ENCODE peak calls at places on chromosomes 16 and 17, in five cellular contexts. P is suprapubic skin; C is sigmoid colon; F is psoas muscle; R is effector memory CD4-positive, alpha-beta T cell. N is an unnamed sample.

GRCh38 chr16:46862555-46863447 is 21.4 kb upstream of the GPT2 start:
- DNase-seq in P (no peak), C (no peak), F (no peak), R (no peak), N (no peak)

GRCh38 chr16:79839450-79839849 is 238.9 kb upstream of the MAF start:
- DNase-seq in P (no peak), C (no peak), F (no peak), R (no peak), N (no peak)

GRCh38 chr16:57526498-57526897 is 9.9 kb downstream of the CCDC102A start:
- DNase-seq in P (no peak), C (no peak), F (no peak), R (no peak), N (no peak)

GRCh38 chr17:61454095-61454931 is 2.1 kb downstream of the TBX4 start:
- DNase-seq in P (peak), C (peak), F (no peak), R (no peak), N (no peak)

GRCh38 chr17:64006361-64007088 is 8.4 kb downstream of the PRR29 start:
- DNase-seq in P (peak), C (peak), F (peak), R (no peak), N (no peak)

GRCh38 chr17:32264140-32264799 is 1.4 kb upstream of the RHBDL3 start:
- DNase-seq in P (no peak), C (no peak), F (no peak), R (no peak), N (no peak)

GRCh38 chr17:22278302-22279275 is 586.3 kb downstream of the KCNJ18 start:
- DNase-seq in P (peak), C (peak), F (no peak), R (no peak), N (no peak)

GRCh38 chr16:19830902-19831555 is 53.6 kb downstream of the GPRC5B start:
- DNase-seq in P (no peak), C (no peak), F (no peak), R (no peak), N (no peak)

GRCh38 chr17:8018436-8018835 is 16.0 kb downstream of the GUCY2D start:
- DNase-seq in P (no peak), C (no peak), F (no peak), R (no peak), N (no peak)

GRCh38 chr17:7720125-7720524 is 2.6 kb downstream of the DNAH2 start:
- DNase-seq in P (no peak), C (no peak), F (no peak), R (no peak), N (no peak)

GRCh38 chr16:89423709-89424260 is 66.6 kb downstream of the ANKRD11 start:
- DNase-seq in P (no peak), C (no peak), F (no peak), R (no peak), N (no peak)

GRCh38 chr17:78808106-78808635 is 26.1 kb upstream of the CYTH1 start:
- DNase-seq in P (no peak), C (no peak), F (no peak), R (no peak), N (no peak)

GRCh38 chr17:78804777-78805176 is 22.7 kb upstream of the CYTH1 start:
- DNase-seq in P (no peak), C (no peak), F (no peak), R (no peak), N (no peak)

GRCh38 chr17:78803161-78803845 is 21.2 kb upstream of the CYTH1 start:
- DNase-seq in P (no peak), C (no peak), F (no peak), R (no peak), N (no peak)

GRCh38 chr17:78805301-78805700 is 23.2 kb upstream of the CYTH1 start:
- DNase-seq in P (no peak), C (no peak), F (no peak), R (peak), N (no peak)

DNA sequence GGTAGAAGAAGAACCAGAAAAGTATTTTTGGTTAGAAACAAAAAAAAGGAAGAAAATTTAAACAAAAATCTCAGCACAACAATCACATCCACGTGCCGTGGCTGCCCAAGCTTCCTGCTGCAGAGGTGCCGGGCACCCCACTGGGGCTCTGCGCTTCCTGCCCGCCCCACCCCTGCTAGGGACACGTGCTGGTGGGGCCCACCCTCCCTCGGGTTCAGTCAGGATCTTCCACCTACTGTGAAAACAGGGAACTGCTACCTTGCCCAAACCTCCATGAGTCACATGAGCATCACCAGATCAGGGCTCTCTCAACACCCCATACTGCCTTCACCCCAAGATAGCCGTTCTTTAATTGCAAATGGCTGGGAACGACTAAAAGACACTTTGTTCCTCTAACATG is 24.4 kb upstream of the CYTH1 start:
- DNase-seq in P (no peak), C (no peak), F (no peak), R (no peak), N (no peak)
- H3K4me3 ChIP-seq in P (no peak), C (no peak), F (no peak), R (no peak), N (no peak)

GRCh38 chr17:68435876-68436842 is 21.1 kb downstream of the WIPI1 start:
- DNase-seq in P (peak), C (peak), F (peak), R (peak), N (peak)
- H3K4me3 ChIP-seq in P (no peak), C (no peak), F (peak), R (no peak), N (peak)

GRCh38 chr16:12677472-12677871 is 126.2 kb downstream of the CPPED1 start:
- DNase-seq in P (no peak), C (no peak), F (no peak), R (no peak), N (peak)
- H3K4me3 ChIP-seq in P (no peak), C (no peak), F (no peak), R (no peak), N (no peak)

DNA sequence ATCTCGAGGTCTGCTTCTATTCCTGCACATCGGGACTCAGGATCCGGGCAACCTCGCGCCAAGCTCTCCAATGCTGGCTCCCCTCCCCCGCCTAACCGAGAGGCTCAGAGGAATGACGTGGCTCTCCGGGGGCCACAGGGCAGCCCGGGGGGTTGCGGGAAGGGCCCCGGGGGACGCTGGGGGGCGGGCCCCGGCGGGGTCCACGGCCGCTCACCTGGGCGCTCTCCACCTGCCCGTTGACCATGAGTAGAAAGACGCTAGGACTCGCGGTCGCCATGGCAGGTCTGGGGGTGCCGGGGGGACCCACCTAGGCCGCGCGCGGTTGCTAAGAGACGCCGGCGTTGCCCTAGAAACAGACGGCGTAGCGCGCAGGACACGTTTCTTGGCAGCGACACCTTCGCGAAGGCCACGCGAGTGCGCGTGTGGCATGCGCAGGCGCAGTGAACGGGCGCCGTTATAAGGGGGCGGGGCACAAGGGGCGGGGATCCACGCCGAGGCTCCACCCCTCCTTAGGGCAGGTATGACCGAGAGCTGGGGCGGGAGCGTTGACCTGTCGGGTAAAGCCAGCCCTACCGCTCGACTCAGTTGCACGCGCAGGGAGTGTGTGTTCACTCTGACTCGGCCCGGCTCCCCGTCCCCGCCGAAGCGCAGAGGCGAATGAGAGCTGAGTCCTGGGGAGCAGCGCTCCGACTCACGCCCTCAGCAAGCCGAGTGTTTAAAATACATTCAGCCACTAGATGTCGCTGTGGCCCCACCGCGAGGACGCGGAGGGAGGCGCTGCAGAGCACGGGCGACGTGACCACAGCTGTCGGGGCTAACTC is at the start of gene B9D1:
- DNase-seq in P (peak), C (peak), F (peak), R (peak), N (peak)
- H3K4me3 ChIP-seq in P (peak), C (peak), F (peak), R (peak), N (peak)

DNA sequence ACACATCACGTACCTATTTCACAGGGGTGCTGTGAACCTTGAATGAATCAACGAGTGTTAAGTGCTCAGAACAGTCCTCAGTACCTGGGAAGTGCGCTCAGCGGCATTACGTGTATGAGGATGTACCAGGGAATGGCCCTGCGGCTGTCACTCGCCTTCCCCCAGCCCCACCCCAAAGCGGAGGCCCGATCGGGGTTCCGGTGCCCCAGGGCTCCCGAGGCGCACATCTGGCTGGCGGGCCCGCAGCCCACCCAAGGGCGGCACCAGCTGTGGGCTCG is 17.6 kb downstream of the ZNF423 start:
- DNase-seq in P (no peak), C (no peak), F (no peak), R (no peak), N (no peak)
- H3K4me3 ChIP-seq in P (peak), C (peak), F (peak), R (no peak), N (no peak)

GRCh38 chr17:76381633-76382304 is 2.6 kb upstream of the SPHK1 start:
- DNase-seq in P (no peak), C (no peak), F (no peak), R (no peak), N (no peak)
- H3K4me3 ChIP-seq in P (peak), C (no peak), F (no peak), R (no peak), N (no peak)

GRCh38 chr16:73040735-73041402 is 7.1 kb downstream of the ZFHX3 start:
- DNase-seq in P (no peak), C (peak), F (no peak), R (no peak), N (no peak)

GRCh38 chr16:73037845-73038570 is 9.9 kb downstream of the ZFHX3 start:
- DNase-seq in P (no peak), C (peak), F (no peak), R (no peak), N (no peak)

GRCh38 chr16:73042807-73043206 is 5.1 kb downstream of the ZFHX3 start:
- DNase-seq in P (no peak), C (no peak), F (no peak), R (no peak), N (no peak)

GRCh38 chr16:73041644-73042043 is 6.3 kb downstream of the ZFHX3 start:
- DNase-seq in P (no peak), C (no peak), F (no peak), R (no peak), N (no peak)

DNA sequence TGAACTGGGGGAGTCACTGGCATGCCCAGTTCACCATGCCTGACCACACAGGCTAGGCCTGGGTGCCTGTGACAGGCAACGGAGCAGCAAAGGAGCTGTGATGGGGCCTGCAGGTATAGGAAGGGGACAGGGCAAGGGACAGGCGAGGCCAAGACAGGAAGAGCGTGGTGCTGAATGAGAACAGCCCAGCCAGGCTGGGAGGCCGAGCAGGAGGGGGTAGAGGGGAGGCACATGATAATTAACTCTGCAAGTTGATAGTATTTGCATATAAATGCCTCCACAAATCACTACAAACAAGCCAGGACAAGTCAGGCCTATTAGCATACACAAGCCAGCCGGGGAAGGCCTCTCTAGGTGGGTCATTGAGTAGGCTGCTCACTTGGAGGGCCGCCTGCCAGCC is 7.8 kb downstream of the ZFHX3 start:
- DNase-seq in P (no peak), C (peak), F (no peak), R (no peak), N (no peak)
- H3K4me3 ChIP-seq in P (no peak), C (no peak), F (no peak), R (no peak), N (no peak)